ENCODE peak calls at places on chromosome 2, in ten cellular contexts. One of them, this sample, is unnamed.

GRCh38 chr2:139162456-139162855 is 382.3 kb upstream of the NXPH2 start:
- DNase-seq in left ventricle myocardium superior: no peak
- DNase-seq in HuH-7.5: no peak
- DNase-seq in left lobe of liver: no peak
- DNase-seq in ELR: no peak
- DNase-seq in tibial nerve: no peak
- DNase-seq in KG1: no peak
- DNase-seq in transverse colon: no peak
- DNase-seq in upper lobe of right lung: no peak
- DNase-seq in HEK293T: no peak
- DNase-seq in this sample: no peak

GRCh38 chr2:86584164-86584913 is 21.1 kb upstream of the CHMP3 start:
- DNase-seq in left ventricle myocardium superior: no peak
- DNase-seq in HuH-7.5: no peak
- DNase-seq in left lobe of liver: no peak
- DNase-seq in ELR: peak
- DNase-seq in tibial nerve: no peak
- DNase-seq in KG1: peak
- DNase-seq in transverse colon: no peak
- DNase-seq in upper lobe of right lung: no peak
- DNase-seq in HEK293T: no peak
- DNase-seq in this sample: no peak

GRCh38 chr2:39730276-39730675 is 48.8 kb downstream of the THUMPD2 start:
- DNase-seq in left ventricle myocardium superior: no peak
- DNase-seq in HuH-7.5: no peak
- DNase-seq in left lobe of liver: no peak
- DNase-seq in ELR: no peak
- DNase-seq in tibial nerve: no peak
- DNase-seq in KG1: no peak
- DNase-seq in transverse colon: no peak
- DNase-seq in upper lobe of right lung: no peak
- DNase-seq in HEK293T: no peak
- DNase-seq in this sample: no peak

GRCh38 chr2:28981016-28981441 is at the start of gene TOGARAM2:
- DNase-seq in left ventricle myocardium superior: peak
- DNase-seq in HuH-7.5: no peak
- DNase-seq in left lobe of liver: no peak
- DNase-seq in ELR: no peak
- DNase-seq in tibial nerve: no peak
- DNase-seq in KG1: no peak
- DNase-seq in transverse colon: no peak
- DNase-seq in upper lobe of right lung: no peak
- DNase-seq in HEK293T: no peak
- DNase-seq in this sample: peak

GRCh38 chr2:231483398-231484329 is 19.4 kb upstream of the NCL start:
- DNase-seq in left ventricle myocardium superior: peak
- DNase-seq in HuH-7.5: no peak
- DNase-seq in left lobe of liver: peak
- DNase-seq in ELR: peak
- DNase-seq in tibial nerve: no peak
- DNase-seq in KG1: no peak
- DNase-seq in transverse colon: peak
- DNase-seq in upper lobe of right lung: peak
- DNase-seq in HEK293T: no peak
- DNase-seq in this sample: no peak

GRCh38 chr2:11082880-11083279 is 72.4 kb upstream of the SLC66A3 start:
- DNase-seq in left ventricle myocardium superior: no peak
- DNase-seq in HuH-7.5: no peak
- DNase-seq in left lobe of liver: no peak
- DNase-seq in ELR: no peak
- DNase-seq in tibial nerve: no peak
- DNase-seq in KG1: no peak
- DNase-seq in transverse colon: no peak
- DNase-seq in upper lobe of right lung: no peak
- DNase-seq in HEK293T: no peak
- DNase-seq in this sample: no peak

GRCh38 chr2:131030478-131030971 is 62.7 kb downstream of the FAM168B start:
- DNase-seq in left ventricle myocardium superior: peak
- DNase-seq in HuH-7.5: no peak
- DNase-seq in left lobe of liver: no peak
- DNase-seq in ELR: no peak
- DNase-seq in tibial nerve: no peak
- DNase-seq in KG1: no peak
- DNase-seq in transverse colon: no peak
- DNase-seq in upper lobe of right lung: peak
- DNase-seq in HEK293T: no peak
- DNase-seq in this sample: no peak

GRCh38 chr2:9950521-9951271 is 797 bp upstream of the GRHL1 start:
- DNase-seq in left ventricle myocardium superior: peak
- DNase-seq in HuH-7.5: peak
- DNase-seq in left lobe of liver: no peak
- DNase-seq in ELR: peak
- DNase-seq in tibial nerve: no peak
- DNase-seq in KG1: no peak
- DNase-seq in transverse colon: peak
- DNase-seq in upper lobe of right lung: peak
- DNase-seq in HEK293T: no peak
- DNase-seq in this sample: peak

This sample was measured in colonic mucosa.